ENCODE peak calls at places on chromosomes 2 and 18, in nine cellular contexts. One of them, this sample, is unnamed.

GRCh38 chr2:205700331-205701132 is 18.2 kb downstream of the NRP2 start:
- DNase-seq in MCF 10A: peak; percentile 26
- DNase-seq in HCT116: no peak
- DNase-seq in NCI-H510A treated with DMSO at 0.1 percent for 48 hours: no peak
- DNase-seq in activated CD4-positive, CD25-positive, alpha-beta regulatory T cell: no peak
- DNase-seq in CD4-positive, alpha-beta memory T cell: no peak
- DNase-seq in BJ: no peak
- DNase-seq in progenitor cell of endocrine pancreas: no peak
- DNase-seq in iris pigment epithelial cell: peak; percentile 96
- DNase-seq in this sample: peak; percentile 62

GRCh38 chr2:238271061-238271554 is 17.3 kb downstream of the PER2 start:
- DNase-seq in iris pigment epithelial cell: no peak
- DNase-seq in NCI-H510A treated with DMSO at 0.1 percent for 48 hours: no peak
- DNase-seq in activated CD4-positive, CD25-positive, alpha-beta regulatory T cell: no peak
- DNase-seq in HCT116: no peak
- DNase-seq in MCF 10A: no peak
- DNase-seq in BJ: no peak
- DNase-seq in progenitor cell of endocrine pancreas: no peak
- DNase-seq in CD4-positive, alpha-beta memory T cell: no peak
- DNase-seq in this sample: no peak

GRCh38 chr2:65403529-65403915 is 28.9 kb downstream of the SPRED2 start:
- DNase-seq in progenitor cell of endocrine pancreas: no peak
- DNase-seq in BJ: no peak
- DNase-seq in HCT116: no peak
- DNase-seq in CD4-positive, alpha-beta memory T cell: no peak
- DNase-seq in NCI-H510A treated with DMSO at 0.1 percent for 48 hours: no peak
- DNase-seq in activated CD4-positive, CD25-positive, alpha-beta regulatory T cell: no peak
- DNase-seq in iris pigment epithelial cell: no peak
- DNase-seq in MCF 10A: no peak
- DNase-seq in this sample: no peak

GRCh38 chr2:160484859-160485520 is 8.6 kb downstream of the RBMS1 start:
- DNase-seq in MCF 10A: no peak
- DNase-seq in activated CD4-positive, CD25-positive, alpha-beta regulatory T cell: no peak
- DNase-seq in iris pigment epithelial cell: no peak
- DNase-seq in progenitor cell of endocrine pancreas: no peak
- DNase-seq in HCT116: no peak
- DNase-seq in CD4-positive, alpha-beta memory T cell: no peak
- DNase-seq in BJ: no peak
- DNase-seq in NCI-H510A treated with DMSO at 0.1 percent for 48 hours: no peak
- DNase-seq in this sample: no peak

GRCh38 chr2:71614976-71615768 is 161.8 kb downstream of the DYSF start:
- DNase-seq in activated CD4-positive, CD25-positive, alpha-beta regulatory T cell: no peak
- DNase-seq in CD4-positive, alpha-beta memory T cell: no peak
- DNase-seq in HCT116: no peak
- DNase-seq in MCF 10A: no peak
- DNase-seq in iris pigment epithelial cell: peak; percentile 17
- DNase-seq in NCI-H510A treated with DMSO at 0.1 percent for 48 hours: no peak
- DNase-seq in BJ: no peak
- DNase-seq in progenitor cell of endocrine pancreas: no peak
- DNase-seq in this sample: no peak

GRCh38 chr2:222445226-222445625 is 20.9 kb downstream of the SGPP2 start:
- DNase-seq in progenitor cell of endocrine pancreas: no peak
- DNase-seq in BJ: no peak
- DNase-seq in MCF 10A: no peak
- DNase-seq in NCI-H510A treated with DMSO at 0.1 percent for 48 hours: no peak
- DNase-seq in HCT116: no peak
- DNase-seq in iris pigment epithelial cell: no peak
- DNase-seq in activated CD4-positive, CD25-positive, alpha-beta regulatory T cell: no peak
- DNase-seq in CD4-positive, alpha-beta memory T cell: no peak
- DNase-seq in this sample: no peak

GRCh38 chr18:68520406-68521075 is 194.4 kb downstream of the TMX3 start:
- DNase-seq in NCI-H510A treated with DMSO at 0.1 percent for 48 hours: no peak
- DNase-seq in iris pigment epithelial cell: peak; percentile 50
- DNase-seq in CD4-positive, alpha-beta memory T cell: no peak
- DNase-seq in MCF 10A: peak; percentile 27
- DNase-seq in progenitor cell of endocrine pancreas: no peak
- DNase-seq in HCT116: no peak
- DNase-seq in BJ: peak; percentile 47
- DNase-seq in activated CD4-positive, CD25-positive, alpha-beta regulatory T cell: no peak
- DNase-seq in this sample: peak; percentile 76

GRCh38 chr2:37874470-37874869 is 50.6 kb upstream of the RMDN2 start:
- DNase-seq in NCI-H510A treated with DMSO at 0.1 percent for 48 hours: no peak
- DNase-seq in MCF 10A: no peak
- DNase-seq in HCT116: no peak
- DNase-seq in iris pigment epithelial cell: no peak
- DNase-seq in BJ: no peak
- DNase-seq in progenitor cell of endocrine pancreas: no peak
- DNase-seq in activated CD4-positive, CD25-positive, alpha-beta regulatory T cell: no peak
- DNase-seq in CD4-positive, alpha-beta memory T cell: no peak
- DNase-seq in this sample: no peak